ENCODE peak calls at places on chromosomes 6 and 20, in seven cellular contexts. Y is GM12878, I is HCT116, P is SK-N-SH, E is K562, H is H1, N is HepG2. U is an unnamed sample.

GRCh38 chr20:50651676-50652075 is 39.7 kb downstream of the RIPOR3 start:
- DNase-seq in Y (no peak), I (no peak), P (no peak), E (no peak), H (no peak), N (no peak), U (no peak)

GRCh38 chr20:48760403-48760889 is 67.4 kb downstream of the PREX1 start:
- DNase-seq in Y (no peak), I (no peak), P (no peak), E (no peak), H (no peak), N (no peak), U (no peak)

GRCh38 chr6:4487538-4487937 is 288.7 kb upstream of the CDYL start:
- DNase-seq in Y (no peak), I (peak; percentile 82), P (no peak), E (no peak), H (no peak), N (peak; percentile 26), U (no peak)

GRCh38 chr20:33770005-33770404 is 38.2 kb downstream of the ZNF341 start:
- DNase-seq in Y (no peak), I (no peak), P (no peak), E (no peak), H (no peak), N (no peak), U (no peak)

GRCh38 chr6:19715166-19715558 is 122.0 kb upstream of the ID4 start:
- DNase-seq in Y (no peak), I (no peak), P (no peak), E (no peak), H (no peak), N (no peak), U (no peak)

GRCh38 chr6:160337301-160337700 is 10.9 kb upstream of the SLC22A3 start:
- DNase-seq in Y (no peak), I (no peak), P (no peak), E (no peak), H (no peak), N (no peak), U (no peak)

GRCh38 chr20:17442588-17442987 is 88.6 kb downstream of the BFSP1 start:
- DNase-seq in Y (no peak), I (peak; percentile 32), P (no peak), E (no peak), H (no peak), N (peak; percentile 36), U (peak; percentile 16)

GRCh38 chr6:162538643-162539064 is 188.9 kb downstream of the PRKN start:
- DNase-seq in Y (no peak), I (no peak), P (peak; percentile 80), E (no peak), H (no peak), N (no peak), U (no peak)

GRCh38 chr20:58544301-58544700 is 29.1 kb upstream of the APCDD1L start:
- DNase-seq in Y (no peak), I (no peak), P (no peak), E (no peak), H (no peak), N (no peak), U (no peak)

GRCh38 chr6:71194730-71195129 is 93.9 kb upstream of the OGFRL1 start:
- DNase-seq in Y (no peak), I (no peak), P (no peak), E (no peak), H (no peak), N (no peak), U (no peak)

GRCh38 chr6:71187136-71187535 is 101.5 kb upstream of the OGFRL1 start:
- DNase-seq in Y (no peak), I (no peak), P (no peak), E (no peak), H (no peak), N (no peak), U (no peak)

GRCh38 chr6:71190809-71191208 is 97.8 kb upstream of the OGFRL1 start:
- DNase-seq in Y (no peak), I (no peak), P (peak; percentile 10), E (no peak), H (no peak), N (peak; percentile 11), U (no peak)
- TF ChIP-seq YY1 in Y (no peak), I (no peak), P (no peak), E (no peak), H (no peak), N (no peak), U (no peak)

GRCh38 chr6:116512709-116513108 is 1.3 kb downstream of the CALHM5 start:
- DNase-seq in Y (no peak), I (no peak), P (no peak), E (no peak), H (no peak), N (no peak), U (no peak)

GRCh38 chr6:116513224-116513875 is 1.9 kb downstream of the CALHM5 start:
- DNase-seq in Y (no peak), I (no peak), P (no peak), E (no peak), H (no peak), N (no peak), U (no peak)

GRCh38 chr6:116512155-116512559 is 718 bp downstream of the CALHM5 start:
- DNase-seq in Y (no peak), I (no peak), P (no peak), E (no peak), H (no peak), N (no peak), U (no peak)

GRCh38 chr6:116514103-116514502 is 2.7 kb downstream of the CALHM5 start:
- DNase-seq in Y (no peak), I (no peak), P (no peak), E (no peak), H (no peak), N (no peak), U (no peak)

DNA sequence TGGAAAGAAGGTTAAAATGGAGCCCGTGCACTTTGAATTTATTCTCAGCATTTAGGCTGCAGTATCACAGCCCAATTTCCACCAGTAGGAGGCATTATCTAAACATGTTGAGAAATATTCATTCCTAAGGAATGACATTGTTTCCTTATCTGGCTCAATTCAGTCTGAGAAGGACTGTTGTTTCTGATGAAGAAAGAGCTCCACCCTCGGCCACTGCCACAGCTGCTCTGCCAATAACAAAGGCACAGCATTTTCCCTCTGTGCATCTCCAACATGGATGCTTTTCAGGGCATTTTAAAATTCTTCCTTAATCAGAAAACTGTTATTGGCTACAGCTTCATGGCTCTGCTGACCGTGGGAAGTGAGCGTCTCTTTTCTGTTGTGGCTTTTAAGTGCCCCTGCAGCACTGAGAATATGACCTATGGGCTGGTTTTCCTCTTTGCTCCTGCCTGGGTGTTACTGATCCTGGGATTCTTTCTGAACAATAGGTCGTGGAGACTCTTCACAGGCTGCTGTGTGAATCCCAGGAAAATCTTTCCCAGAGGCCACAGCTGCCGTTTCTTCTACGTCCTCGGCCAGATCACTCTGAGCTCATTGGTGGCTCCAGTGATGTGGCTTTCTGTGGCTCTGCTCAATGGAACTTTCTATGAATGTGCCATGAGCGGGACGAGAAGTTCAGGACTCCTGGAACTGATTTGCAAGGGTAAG is at the start of gene CALHM5:
- DNase-seq in Y (no peak), I (peak; percentile 58), P (no peak), E (peak; percentile 46), H (no peak), N (no peak), U (no peak)
- H3K4me3 ChIP-seq in Y (no peak within 1 kb of the TSS), I (no peak within 1 kb of the TSS), P (peak within 1 kb of the TSS; percentile 53), E (no peak within 1 kb of the TSS), H (no peak within 1 kb of the TSS), N (no peak within 1 kb of the TSS), U (no peak within 1 kb of the TSS)

DNA sequence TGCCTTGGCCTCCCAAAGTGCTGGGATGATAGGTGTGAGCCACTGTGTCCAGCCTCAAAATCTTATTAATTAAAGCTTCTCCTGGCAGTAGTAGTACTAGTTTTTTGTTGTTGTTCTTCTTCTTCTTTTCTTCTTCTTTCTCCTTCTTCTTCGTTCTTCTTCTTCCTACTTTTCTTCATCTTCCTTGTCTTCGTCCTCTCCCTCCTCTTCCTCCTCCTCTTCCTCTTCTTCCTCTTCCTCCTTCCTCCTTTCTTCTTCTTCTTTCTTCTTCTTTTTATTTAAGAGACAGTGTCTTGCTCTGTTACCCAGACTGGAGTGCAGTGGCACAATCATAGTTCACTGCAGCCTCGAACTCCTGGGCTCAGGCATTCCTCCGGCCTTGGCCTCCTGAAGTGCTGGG is 17.2 kb upstream of the DEK start:
- DNase-seq in Y (no peak), I (no peak), P (no peak), E (no peak), H (no peak), N (no peak), U (no peak)
- H3K27me3 ChIP-seq in Y (peaks cover under 1% of the 10 kb centered on the region), I (no peaks in the 10 kb centered on the region), P (peaks cover 15% of the 10 kb centered on the region), E (peaks cover 21% of the 10 kb centered on the region), H (peaks cover 5% of the 10 kb centered on the region), N (peaks cover 31% of the 10 kb centered on the region), U (peaks cover 30% of the 10 kb centered on the region)

GRCh38 chr6:83879746-83880145 is 20.3 kb downstream of the CYB5R4 start:
- DNase-seq in Y (no peak), I (no peak), P (no peak), E (no peak), H (no peak), N (no peak), U (no peak)

GRCh38 chr6:83884523-83884922 is 25.0 kb downstream of the CYB5R4 start:
- DNase-seq in Y (peak; percentile 37), I (peak; percentile 42), P (peak; percentile 48), E (peak; percentile 38), H (no peak), N (peak; percentile 27), U (no peak)

GRCh38 chr6:83885984-83886383 is 26.5 kb downstream of the CYB5R4 start:
- DNase-seq in Y (no peak), I (no peak), P (no peak), E (no peak), H (no peak), N (no peak), U (no peak)

GRCh38 chr6:83878902-83879644 is 19.6 kb downstream of the CYB5R4 start:
- DNase-seq in Y (no peak), I (no peak), P (no peak), E (no peak), H (no peak), N (peak; percentile 8), U (no peak)

GRCh38 chr6:83883240-83883639 is 23.8 kb downstream of the CYB5R4 start:
- DNase-seq in Y (no peak), I (no peak), P (no peak), E (no peak), H (no peak), N (no peak), U (no peak)
- TF ChIP-seq YY1 in Y (no peak), I (no peak), P (no peak), E (no peak), H (no peak), N (no peak), U (no peak)

GRCh38 chr20:1951436-1952115 is 42.3 kb downstream of the PDYN start:
- DNase-seq in Y (no peak), I (no peak), P (no peak), E (no peak), H (no peak), N (no peak), U (no peak)

GRCh38 chr20:1955289-1955688 is 38.6 kb downstream of the PDYN start:
- DNase-seq in Y (no peak), I (no peak), P (no peak), E (no peak), H (no peak), N (no peak), U (peak; percentile 75)

GRCh38 chr20:1952737-1953530 is 40.9 kb downstream of the PDYN start:
- DNase-seq in Y (peak; percentile 15), I (no peak), P (no peak), E (no peak), H (no peak), N (no peak), U (no peak)

GRCh38 chr20:1950836-1951235 is 43.0 kb downstream of the PDYN start:
- DNase-seq in Y (no peak), I (no peak), P (no peak), E (no peak), H (no peak), N (no peak), U (no peak)

GRCh38 chr20:1953616-1954015 is 40.2 kb downstream of the PDYN start:
- DNase-seq in Y (no peak), I (no peak), P (no peak), E (no peak), H (no peak), N (no peak), U (no peak)
- H3K4me3 ChIP-seq in Y (no peak overlapping the region), I (no peak overlapping the region), P (no peak overlapping the region), E (no peak overlapping the region), H (no peak overlapping the region), N (no peak overlapping the region), U (no peak overlapping the region)

U was measured in NT2/D1.